ENCODE peak calls at places on chromosome 18, in seven cellular contexts. One of them, this sample, is unnamed.

GRCh38 chr18:28512357-28512756 is 335.4 kb upstream of the CDH2 start:
- DNase-seq in heart right ventricle: no peak
- DNase-seq in prostate gland: no peak
- DNase-seq in thoracic aorta: no peak
- DNase-seq in A549: no peak
- DNase-seq in endodermal cell: no peak
- DNase-seq in PC-3: no peak
- DNase-seq in this sample: no peak

GRCh38 chr18:72273025-72273424 is 271.1 kb downstream of the CBLN2 start:
- DNase-seq in thoracic aorta: no peak
- DNase-seq in endodermal cell: no peak
- DNase-seq in A549: no peak
- DNase-seq in PC-3: no peak
- DNase-seq in heart right ventricle: no peak
- DNase-seq in prostate gland: no peak
- DNase-seq in this sample: no peak

GRCh38 chr18:13280066-13280795 is 61.7 kb downstream of the LDLRAD4 start:
- DNase-seq in prostate gland: no peak
- DNase-seq in endodermal cell: peak; percentile 81
- DNase-seq in thoracic aorta: no peak
- DNase-seq in PC-3: no peak
- DNase-seq in A549: no peak
- DNase-seq in heart right ventricle: peak; percentile 69
- DNase-seq in this sample: no peak

GRCh38 chr18:22434973-22435608 is 17.4 kb upstream of the CTAGE1 start:
- DNase-seq in heart right ventricle: no peak
- DNase-seq in PC-3: peak; percentile 79
- DNase-seq in prostate gland: no peak
- DNase-seq in A549: no peak
- DNase-seq in endodermal cell: no peak
- DNase-seq in thoracic aorta: no peak
- DNase-seq in this sample: no peak

GRCh38 chr18:79857082-79857661 is 59.4 kb downstream of the KCNG2 start:
- DNase-seq in A549: peak; percentile 31
- DNase-seq in PC-3: no peak
- DNase-seq in prostate gland: no peak
- DNase-seq in endodermal cell: peak; percentile 61
- DNase-seq in heart right ventricle: no peak
- DNase-seq in thoracic aorta: no peak
- DNase-seq in this sample: no peak

GRCh38 chr18:77360315-77361186 is 110.9 kb downstream of the GALR1 start:
- DNase-seq in PC-3: no peak
- DNase-seq in prostate gland: no peak
- DNase-seq in thoracic aorta: no peak
- DNase-seq in A549: no peak
- DNase-seq in endodermal cell: peak; percentile 65
- DNase-seq in heart right ventricle: no peak
- DNase-seq in this sample: no peak

GRCh38 chr18:23453657-23454011 is 547 bp downstream of the RIOK3 start:
- DNase-seq in endodermal cell: no peak
- DNase-seq in thoracic aorta: no peak
- DNase-seq in prostate gland: peak; percentile 15
- DNase-seq in A549: no peak
- DNase-seq in PC-3: peak; percentile 65
- DNase-seq in heart right ventricle: no peak
- DNase-seq in this sample: no peak

GRCh38 chr18:6956999-6957398 is 160.6 kb downstream of the LAMA1 start:
- DNase-seq in heart right ventricle: no peak
- DNase-seq in thoracic aorta: no peak
- DNase-seq in PC-3: no peak
- DNase-seq in A549: no peak
- DNase-seq in prostate gland: no peak
- DNase-seq in endodermal cell: no peak
- DNase-seq in this sample: no peak

GRCh38 chr18:38009335-38009734 is 443.7 kb upstream of the CELF4 start:
- DNase-seq in heart right ventricle: no peak
- DNase-seq in endodermal cell: no peak
- DNase-seq in A549: no peak
- DNase-seq in prostate gland: no peak
- DNase-seq in thoracic aorta: no peak
- DNase-seq in PC-3: no peak
- DNase-seq in this sample: no peak

GRCh38 chr18:74289137-74289536 is 2.6 kb downstream of the CYB5A start:
- DNase-seq in prostate gland: no peak
- DNase-seq in endodermal cell: no peak
- DNase-seq in A549: no peak
- DNase-seq in thoracic aorta: no peak
- DNase-seq in heart right ventricle: no peak
- DNase-seq in PC-3: peak; percentile 81
- DNase-seq in this sample: no peak

GRCh38 chr18:76374330-76375281 is 120.4 kb downstream of the ZNF516 start:
- DNase-seq in PC-3: no peak
- DNase-seq in heart right ventricle: no peak
- DNase-seq in A549: no peak
- DNase-seq in thoracic aorta: no peak
- DNase-seq in endodermal cell: no peak
- DNase-seq in prostate gland: no peak
- DNase-seq in this sample: no peak

GRCh38 chr18:68466714-68467113 is 248.2 kb downstream of the TMX3 start:
- DNase-seq in heart right ventricle: no peak
- DNase-seq in PC-3: no peak
- DNase-seq in endodermal cell: no peak
- DNase-seq in thoracic aorta: no peak
- DNase-seq in A549: no peak
- DNase-seq in prostate gland: no peak
- DNase-seq in this sample: no peak

GRCh38 chr18:74540689-74541421 is 6.6 kb downstream of the CNDP1 start:
- DNase-seq in A549: no peak
- DNase-seq in heart right ventricle: no peak
- DNase-seq in thoracic aorta: no peak
- DNase-seq in endodermal cell: peak; percentile 37
- DNase-seq in PC-3: no peak
- DNase-seq in prostate gland: no peak
- DNase-seq in this sample: no peak

GRCh38 chr18:27871731-27872130 is 305.2 kb downstream of the CDH2 start:
- DNase-seq in A549: no peak
- DNase-seq in prostate gland: no peak
- DNase-seq in PC-3: no peak
- DNase-seq in endodermal cell: no peak
- DNase-seq in heart right ventricle: no peak
- DNase-seq in thoracic aorta: no peak
- DNase-seq in this sample: no peak

GRCh38 chr18:35407871-35408481 is 30.8 kb upstream of the ZNF396 start:
- DNase-seq in heart right ventricle: peak; percentile 68
- DNase-seq in endodermal cell: peak; percentile 67
- DNase-seq in thoracic aorta: peak; percentile 14
- DNase-seq in A549: peak; percentile 21
- DNase-seq in prostate gland: peak; percentile 51
- DNase-seq in PC-3: peak; percentile 64
- DNase-seq in this sample: no peak

GRCh38 chr18:43486462-43486861 is 209.2 kb upstream of the SYT4 start:
- DNase-seq in heart right ventricle: no peak
- DNase-seq in prostate gland: no peak
- DNase-seq in A549: no peak
- DNase-seq in PC-3: no peak
- DNase-seq in thoracic aorta: no peak
- DNase-seq in endodermal cell: peak; percentile 57
- DNase-seq in this sample: no peak

GRCh38 chr18:69840445-69840844 is 107.2 kb downstream of the CD226 start:
- DNase-seq in A549: no peak
- DNase-seq in endodermal cell: no peak
- DNase-seq in heart right ventricle: no peak
- DNase-seq in prostate gland: no peak
- DNase-seq in thoracic aorta: no peak
- DNase-seq in PC-3: no peak
- DNase-seq in this sample: no peak

GRCh38 chr18:46761054-46761769 is 4.4 kb upstream of the ST8SIA5 start:
- DNase-seq in endodermal cell: no peak
- DNase-seq in heart right ventricle: no peak
- DNase-seq in thoracic aorta: no peak
- DNase-seq in prostate gland: no peak
- DNase-seq in A549: no peak
- DNase-seq in PC-3: no peak
- DNase-seq in this sample: no peak

GRCh38 chr18:34977787-34978532 is 63.3 kb upstream of the MAPRE2 start:
- DNase-seq in thoracic aorta: peak; percentile 13
- DNase-seq in endodermal cell: peak; percentile 82
- DNase-seq in A549: no peak
- DNase-seq in prostate gland: no peak
- DNase-seq in PC-3: no peak
- DNase-seq in heart right ventricle: peak; percentile 19
- DNase-seq in this sample: peak; percentile 59

GRCh38 chr18:26526128-26526965 is 22.0 kb downstream of the KCTD1 start:
- DNase-seq in prostate gland: no peak
- DNase-seq in heart right ventricle: no peak
- DNase-seq in thoracic aorta: no peak
- DNase-seq in A549: no peak
- DNase-seq in endodermal cell: peak; percentile 68
- DNase-seq in PC-3: peak; percentile 29
- DNase-seq in this sample: no peak

GRCh38 chr18:26654173-26655009 is 106.0 kb upstream of the KCTD1 start:
- DNase-seq in endodermal cell: no peak
- DNase-seq in heart right ventricle: no peak
- DNase-seq in thoracic aorta: no peak
- DNase-seq in A549: no peak
- DNase-seq in prostate gland: peak; percentile 25
- DNase-seq in PC-3: no peak
- DNase-seq in this sample: no peak

GRCh38 chr18:79664525-79665125 is 15.0 kb upstream of the CTDP1 start:
- DNase-seq in heart right ventricle: no peak
- DNase-seq in endodermal cell: no peak
- DNase-seq in thoracic aorta: no peak
- DNase-seq in PC-3: peak; percentile 92
- DNase-seq in A549: no peak
- DNase-seq in prostate gland: no peak
- DNase-seq in this sample: no peak

GRCh38 chr18:8424917-8425725 is 184.1 kb upstream of the RAB12 start:
- DNase-seq in endodermal cell: peak; percentile 83
- DNase-seq in PC-3: peak; percentile 97
- DNase-seq in thoracic aorta: no peak
- DNase-seq in prostate gland: no peak
- DNase-seq in A549: no peak
- DNase-seq in heart right ventricle: no peak
- DNase-seq in this sample: no peak

GRCh38 chr18:68779169-68779568 is 18.7 kb upstream of the CCDC102B start:
- DNase-seq in thoracic aorta: no peak
- DNase-seq in PC-3: peak; percentile 10
- DNase-seq in heart right ventricle: no peak
- DNase-seq in endodermal cell: no peak
- DNase-seq in prostate gland: no peak
- DNase-seq in A549: no peak
- DNase-seq in this sample: no peak

GRCh38 chr18:70333757-70334156 is 44.9 kb downstream of the SOCS6 start:
- DNase-seq in PC-3: peak; percentile 66
- DNase-seq in endodermal cell: no peak
- DNase-seq in heart right ventricle: no peak
- DNase-seq in prostate gland: no peak
- DNase-seq in A549: peak; percentile 18
- DNase-seq in thoracic aorta: peak; percentile 11
- DNase-seq in this sample: peak; percentile 57

GRCh38 chr18:4789506-4789905 is 334.4 kb upstream of the DLGAP1 start:
- DNase-seq in prostate gland: no peak
- DNase-seq in endodermal cell: no peak
- DNase-seq in heart right ventricle: no peak
- DNase-seq in thoracic aorta: no peak
- DNase-seq in PC-3: no peak
- DNase-seq in A549: no peak
- DNase-seq in this sample: no peak
- H3K4me1 ChIP-seq in prostate gland: no peaks in the 10 kb centered on the region
- H3K4me1 ChIP-seq in endodermal cell: no peaks in the 10 kb centered on the region
- H3K4me1 ChIP-seq in heart right ventricle: no peaks in the 10 kb centered on the region
- H3K4me1 ChIP-seq in thoracic aorta: no peaks in the 10 kb centered on the region
- H3K4me1 ChIP-seq in PC-3: no peaks in the 10 kb centered on the region
- H3K4me1 ChIP-seq in A549: no peaks in the 10 kb centered on the region
- H3K4me1 ChIP-seq in this sample: no peaks in the 10 kb centered on the region

GRCh38 chr18:10851824-10852225 is 297.5 kb downstream of the PIEZO2 start:
- DNase-seq in PC-3: peak; percentile 75
- DNase-seq in prostate gland: no peak
- DNase-seq in heart right ventricle: no peak
- DNase-seq in thoracic aorta: no peak
- DNase-seq in A549: peak; percentile 16
- DNase-seq in endodermal cell: no peak
- DNase-seq in this sample: no peak
- TF ChIP-seq CTCF in PC-3: peak; percentile 83
- TF ChIP-seq CTCF in prostate gland: peak; percentile 80
- TF ChIP-seq CTCF in heart right ventricle: peak; percentile 79
- TF ChIP-seq CTCF in thoracic aorta: peak; percentile 73
- TF ChIP-seq CTCF in A549: peak; percentile 65
- TF ChIP-seq CTCF in endodermal cell: peak; percentile 87
- TF ChIP-seq CTCF in this sample: peak; percentile 40

GRCh38 chr18:59904051-59904601 is 4.3 kb downstream of the PMAIP1 start:
- DNase-seq in endodermal cell: no peak
- DNase-seq in thoracic aorta: no peak
- DNase-seq in A549: no peak
- DNase-seq in PC-3: no peak
- DNase-seq in prostate gland: no peak
- DNase-seq in heart right ventricle: no peak
- DNase-seq in this sample: no peak
- H3K4me3 ChIP-seq in endodermal cell: no peak overlapping the region
- H3K4me3 ChIP-seq in thoracic aorta: no peak overlapping the region
- H3K4me3 ChIP-seq in A549: no peak overlapping the region
- H3K4me3 ChIP-seq in PC-3: no peak overlapping the region
- H3K4me3 ChIP-seq in prostate gland: no peak overlapping the region
- H3K4me3 ChIP-seq in heart right ventricle: no peak overlapping the region
- H3K4me3 ChIP-seq in this sample: no peak overlapping the region

GRCh38 chr18:51162617-51163016 is 34.9 kb downstream of the MEX3C start:
- DNase-seq in heart right ventricle: no peak
- DNase-seq in endodermal cell: no peak
- DNase-seq in thoracic aorta: no peak
- DNase-seq in PC-3: no peak
- DNase-seq in prostate gland: no peak
- DNase-seq in A549: no peak
- DNase-seq in this sample: no peak

GRCh38 chr18:51157215-51157614 is 40.3 kb downstream of the MEX3C start:
- DNase-seq in thoracic aorta: no peak
- DNase-seq in heart right ventricle: no peak
- DNase-seq in endodermal cell: no peak
- DNase-seq in A549: no peak
- DNase-seq in PC-3: no peak
- DNase-seq in prostate gland: no peak
- DNase-seq in this sample: no peak

GRCh38 chr18:51163543-51163942 is 33.9 kb downstream of the MEX3C start:
- DNase-seq in endodermal cell: no peak
- DNase-seq in thoracic aorta: no peak
- DNase-seq in PC-3: no peak
- DNase-seq in A549: no peak
- DNase-seq in prostate gland: no peak
- DNase-seq in heart right ventricle: no peak
- DNase-seq in this sample: no peak

GRCh38 chr18:51164327-51165290 is 32.9 kb downstream of the MEX3C start:
- DNase-seq in endodermal cell: peak; percentile 62
- DNase-seq in PC-3: no peak
- DNase-seq in thoracic aorta: no peak
- DNase-seq in prostate gland: no peak
- DNase-seq in heart right ventricle: no peak
- DNase-seq in A549: no peak
- DNase-seq in this sample: no peak

DNA sequence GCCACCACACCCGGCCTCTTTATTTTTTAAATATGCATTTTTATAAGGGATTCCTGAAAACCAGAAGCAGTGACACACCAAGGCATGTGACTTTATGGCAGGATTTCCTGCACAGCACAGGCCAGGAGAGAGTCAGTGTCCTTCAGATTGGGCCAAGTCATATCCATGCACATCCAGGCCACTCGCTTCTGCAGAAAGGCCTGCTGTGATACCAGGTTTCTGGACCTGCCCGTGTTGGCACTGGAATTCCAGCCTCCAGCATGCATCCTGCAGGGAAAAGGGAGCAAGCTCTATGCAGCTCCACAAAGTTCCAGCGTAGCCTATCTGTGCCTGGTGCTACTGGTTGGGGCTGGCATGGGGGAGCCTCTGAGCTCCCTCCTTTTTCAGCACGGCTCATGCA is 36.8 kb downstream of the MEX3C start:
- DNase-seq in PC-3: no peak
- DNase-seq in endodermal cell: no peak
- DNase-seq in prostate gland: no peak
- DNase-seq in thoracic aorta: no peak
- DNase-seq in heart right ventricle: no peak
- DNase-seq in A549: no peak
- DNase-seq in this sample: no peak
- H3K4me1 ChIP-seq in PC-3: no peaks in the 10 kb centered on the region
- H3K4me1 ChIP-seq in endodermal cell: peaks cover 3% of the 10 kb centered on the region
- H3K4me1 ChIP-seq in prostate gland: no peaks in the 10 kb centered on the region
- H3K4me1 ChIP-seq in thoracic aorta: peaks cover 7% of the 10 kb centered on the region
- H3K4me1 ChIP-seq in heart right ventricle: no peaks in the 10 kb centered on the region
- H3K4me1 ChIP-seq in A549: no peaks in the 10 kb centered on the region
- H3K4me1 ChIP-seq in this sample: no peaks in the 10 kb centered on the region

This sample was measured in left lung.